ENCODE peak calls at places on chromosomes 5 and 9, in ten cellular contexts. U is ovary; R is uterus; M is stomach; N is esophagus squamous epithelium; W is heart right ventricle; A is cardiac muscle cell; Z is naive thymus-derived CD4-positive, alpha-beta T cell; J is endothelial cell of umbilical vein; C is GM23338. O is an unnamed sample. For H3K36me3 and H3K4me1, the result is how much of the 10 kb centered on the place peaks cover.

GRCh38 chr5:143547342-143547741 is 143.9 kb upstream of the NR3C1 start:
- DNase-seq in U (no peak), R (no peak), A (no peak), N (no peak), M (no peak), W (no peak), Z (no peak), C (no peak), J (no peak), O (no peak)

GRCh38 chr9:76181781-76182180 is 212.4 kb downstream of the RFK start:
- DNase-seq in J (no peak), A (no peak), M (no peak), W (no peak), N (no peak), R (no peak), C (no peak), U (no peak), Z (no peak), O (no peak)

GRCh38 chr9:113573303-113573958 is 109.9 kb downstream of the RGS3 start:
- DNase-seq in R (peak), N (no peak), J (no peak), A (no peak), C (no peak), Z (no peak), M (no peak), U (no peak), W (no peak), O (no peak)

GRCh38 chr9:35579130-35579529 is 25.9 kb upstream of the TESK1 start:
- DNase-seq in M (no peak), U (no peak), N (no peak), W (no peak), J (no peak), Z (no peak), R (no peak), A (no peak), C (no peak), O (no peak)

GRCh38 chr5:68436686-68437520 is 221.3 kb downstream of the PIK3R1 start:
- DNase-seq in A (no peak), M (no peak), W (no peak), R (no peak), N (no peak), U (no peak), J (no peak), Z (no peak), C (no peak), O (no peak)

GRCh38 chr5:89584339-89584956 is 701.5 kb upstream of the MEF2C start:
- DNase-seq in U (no peak), J (no peak), N (no peak), A (no peak), W (no peak), R (no peak), C (no peak), M (no peak), Z (no peak), O (no peak)

GRCh38 chr9:127178646-127179632 is 56.5 kb upstream of the ANGPTL2 start:
- DNase-seq in U (peak), A (no peak), N (no peak), W (peak), Z (no peak), R (peak), J (peak), M (peak), C (peak), O (no peak)

GRCh38 chr5:74953961-74954720 is 88.0 kb upstream of the FAM169A start:
- DNase-seq in R (no peak), N (no peak), M (no peak), U (no peak), C (no peak), A (no peak), Z (no peak), J (no peak), W (no peak), O (no peak)

GRCh38 chr5:158979749-158980521 is 119.8 kb downstream of the EBF1 start:
- DNase-seq in N (no peak), C (peak), A (peak), R (peak), U (peak), Z (no peak), J (peak), W (peak), M (peak), O (peak)

GRCh38 chr5:59066367-59067163 is 483.7 kb downstream of the RAB3C start:
- DNase-seq in J (no peak), Z (no peak), U (no peak), W (no peak), M (no peak), C (no peak), N (no peak), A (no peak), R (no peak), O (no peak)

GRCh38 chr5:124453221-124454032 is 293.0 kb downstream of the ZNF608 start:
- DNase-seq in A (no peak), C (no peak), M (no peak), W (no peak), U (no peak), J (no peak), Z (no peak), R (no peak), N (no peak), O (no peak)

GRCh38 chr9:95081998-95082397 is 235.5 kb downstream of the FANCC start:
- DNase-seq in R (no peak), N (no peak), W (no peak), A (no peak), J (no peak), U (no peak), M (peak), C (no peak), Z (no peak), O (no peak)

GRCh38 chr5:56270568-56271392 is 37.6 kb upstream of the ANKRD55 start:
- DNase-seq in N (peak), C (peak), Z (peak), U (peak), R (peak), J (peak), W (peak), A (peak), M (peak), O (peak)

GRCh38 chr5:149961186-149961685 is 678 bp downstream of the SLC26A2 start:
- DNase-seq in N (no peak), U (no peak), W (no peak), J (peak), C (no peak), M (no peak), R (no peak), Z (no peak), A (no peak), O (no peak)

GRCh38 chr5:113047234-113047633 is 70.6 kb downstream of the DCP2 start:
- DNase-seq in R (peak), C (no peak), J (no peak), M (no peak), N (no peak), A (no peak), U (no peak), Z (no peak), W (no peak), O (no peak)

GRCh38 chr5:88256037-88256436 is 12.6 kb downstream of the TMEM161B start:
- DNase-seq in N (no peak), A (no peak), M (no peak), Z (no peak), W (no peak), R (no peak), J (no peak), U (no peak), C (no peak), O (no peak)
- H3K27ac ChIP-seq in N (no peak), A (no peak), M (no peak), Z (no peak), W (no peak), R (no peak), J (no peak), U (no peak), C (peak), O (no peak)

GRCh38 chr9:109072133-109072692 is 47.5 kb downstream of the TMEM245 start:
- DNase-seq in M (no peak), W (no peak), Z (no peak), A (peak), J (no peak), N (no peak), C (no peak), U (peak), R (no peak), O (no peak)
- H3K36me3 ChIP-seq in M (under half), W (under half), Z (under half), A (under half), J (under half), N (under half), C (under half), U (under half), R (under half), O (under half)

DNA sequence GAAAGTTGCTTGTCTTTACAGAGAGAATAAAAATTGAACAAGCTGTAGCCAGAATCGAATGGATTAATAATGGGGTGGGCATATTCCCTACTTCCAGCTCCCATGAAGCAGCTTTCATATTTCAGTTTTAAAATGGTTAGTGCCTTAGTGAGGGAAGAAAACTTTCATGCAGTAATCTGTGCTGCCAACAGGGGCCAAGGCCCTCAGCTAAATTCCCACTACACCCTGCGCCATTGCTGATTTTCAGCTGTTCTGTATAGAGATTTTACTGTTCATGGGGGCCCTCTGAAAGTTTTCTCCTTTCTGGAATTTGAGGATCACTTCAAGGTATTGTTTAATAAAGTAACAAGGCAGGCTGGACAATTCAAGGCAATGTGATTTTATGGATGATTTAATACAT is 58.2 kb downstream of the CAST start:
- DNase-seq in J (no peak), C (peak), Z (no peak), R (no peak), W (no peak), A (no peak), N (no peak), U (no peak), M (no peak), O (no peak)
- H3K4me1 ChIP-seq in J (under half), C (under half), Z (under half), R (under half), W (under half), A (under half), N (under half), U (under half), M (under half), O (under half)

GRCh38 chr9:37471942-37472679 is 6.9 kb upstream of the ZBTB5 start:
- DNase-seq in R (no peak), J (peak), C (peak), M (no peak), U (no peak), A (peak), N (no peak), W (no peak), Z (no peak), O (no peak)
- H3K27ac ChIP-seq in R (peak), J (peak), C (peak), M (peak), U (peak), A (peak), N (peak), W (peak), Z (peak), O (peak)

DNA sequence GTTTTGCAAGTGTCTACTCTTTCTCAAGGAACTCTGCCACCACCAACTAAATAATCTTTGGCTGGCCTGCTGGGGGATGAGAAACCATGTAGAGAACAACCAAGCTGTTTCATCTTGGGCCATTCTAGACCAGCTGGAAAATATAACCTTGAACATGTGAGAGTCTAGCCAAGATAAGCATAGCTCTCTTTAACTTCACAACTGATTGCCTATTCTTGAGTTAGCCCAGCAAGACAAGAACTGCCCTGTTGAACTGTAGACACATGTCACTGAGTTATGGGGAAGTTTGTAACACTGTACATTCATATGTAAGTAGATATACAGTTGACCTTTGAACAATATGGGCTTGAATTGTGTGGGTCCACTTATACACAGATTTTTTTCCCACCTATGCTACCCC is 44.4 kb downstream of the NUP155 start:
- DNase-seq in M (no peak), J (no peak), A (no peak), Z (no peak), C (no peak), R (no peak), N (no peak), U (no peak), W (no peak), O (no peak)
- H3K36me3 ChIP-seq in M (half or more), J (under half), A (half or more), Z (under half), C (half or more), R (under half), N (under half), U (under half), W (half or more), O (under half)

GRCh38 chr9:80557256-80557655 is 985.5 kb downstream of the TLE4 start:
- DNase-seq in A (no peak), N (no peak), J (no peak), U (no peak), W (no peak), M (no peak), Z (no peak), C (no peak), R (no peak), O (no peak)
- H3K4me1 ChIP-seq in A (under half), N (under half), J (under half), U (under half), W (under half), M (under half), Z (under half), C (under half), R (under half), O (under half)